ENCODE peak calls at places on chromosome 7, in ten cellular contexts. Y, S, C, X, R, J, P, V, U and O are unnamed samples.

GRCh38 chr7:46178685-46179084 is 257.6 kb upstream of the IGFBP3 start:
- DNase-seq in X (no peak), P (no peak), S (peak; percentile 53), Y (no peak), J (peak; percentile 71), R (no peak), V (no peak), U (no peak), C (no peak), O (peak; percentile 20)

GRCh38 chr7:92340016-92340415 is 94.2 kb downstream of the ANKIB1 start:
- DNase-seq in V (no peak), C (no peak), J (no peak), U (no peak), P (no peak), S (no peak), Y (no peak), R (no peak), X (no peak), O (no peak)

GRCh38 chr7:5694221-5694754 is 87.2 kb downstream of the RNF216 start:
- DNase-seq in J (no peak), P (no peak), V (no peak), R (no peak), S (peak; percentile 33), X (peak; percentile 88), Y (peak; percentile 88), C (no peak), U (no peak), O (peak; percentile 36)

GRCh38 chr7:101200862-101201599 is at the start of gene MOGAT3:
- DNase-seq in J (no peak), U (no peak), R (no peak), Y (no peak), C (no peak), P (no peak), S (no peak), V (peak; percentile 95), X (no peak), O (no peak)

GRCh38 chr7:29884399-29885272 is 78.3 kb downstream of the WIPF3 start:
- DNase-seq in R (no peak), U (no peak), P (no peak), J (no peak), C (no peak), Y (no peak), X (no peak), V (no peak), S (no peak), O (no peak)

GRCh38 chr7:22833113-22833512 is 10.5 kb upstream of the TOMM7 start:
- DNase-seq in P (no peak), Y (no peak), U (no peak), C (no peak), R (no peak), S (no peak), V (no peak), X (no peak), J (no peak), O (no peak)

GRCh38 chr7:127782550-127783266 is 130.7 kb downstream of the SND1 start:
- DNase-seq in Y (no peak), X (no peak), R (no peak), U (no peak), C (no peak), S (no peak), J (no peak), V (no peak), P (peak; percentile 68), O (no peak)

GRCh38 chr7:69652947-69653701 is 54.8 kb downstream of the AUTS2 start:
- DNase-seq in Y (no peak), V (no peak), J (no peak), U (no peak), R (no peak), S (no peak), C (no peak), X (no peak), P (no peak), O (no peak)

GRCh38 chr7:76294344-76295024 is 8.0 kb upstream of the HSPB1 start:
- DNase-seq in U (peak; percentile 95), Y (peak; percentile 99), J (peak; percentile 95), V (peak; percentile 98), R (peak; percentile 97), S (peak; percentile 95), P (no peak), X (peak; percentile 92), C (no peak), O (peak; percentile 97)

GRCh38 chr7:143205560-143206293 is 16.1 kb upstream of the TAS2R40 start:
- DNase-seq in Y (peak; percentile 67), V (peak; percentile 32), R (peak; percentile 23), X (no peak), J (no peak), C (no peak), S (peak; percentile 69), U (peak; percentile 31), P (peak; percentile 95), O (no peak)

GRCh38 chr7:112926018-112926417 is 135.8 kb upstream of the TMEM168 start:
- DNase-seq in V (no peak), C (no peak), R (no peak), X (no peak), U (no peak), S (no peak), Y (no peak), P (no peak), J (no peak), O (no peak)

GRCh38 chr7:101128040-101128834 is 1.3 kb downstream of the SERPINE1 start:
- DNase-seq in X (no peak), U (no peak), V (no peak), Y (no peak), J (peak; percentile 40), C (no peak), S (peak; percentile 72), R (no peak), P (no peak), O (no peak)

GRCh38 chr7:17696422-17696821 is 243.9 kb downstream of the SNX13 start:
- DNase-seq in Y (peak; percentile 81), V (no peak), U (peak; percentile 25), R (no peak), C (no peak), P (no peak), X (no peak), J (peak; percentile 100), S (peak; percentile 85), O (peak; percentile 99)

GRCh38 chr7:108875139-108875538 is 305.5 kb downstream of the DNAJB9 start:
- DNase-seq in R (no peak), Y (no peak), X (peak; percentile 4), S (no peak), V (no peak), U (no peak), P (no peak), C (no peak), J (peak; percentile 0), O (peak; percentile 56)

GRCh38 chr7:69799048-69799697 is 200.9 kb downstream of the AUTS2 start:
- DNase-seq in C (no peak), R (no peak), U (no peak), Y (no peak), S (no peak), V (no peak), P (no peak), J (no peak), X (no peak), O (no peak)

GRCh38 chr7:24971333-24972165 is 8.4 kb downstream of the OSBPL3 start:
- DNase-seq in X (peak; percentile 84), V (no peak), Y (no peak), U (no peak), P (no peak), C (no peak), S (peak; percentile 92), J (peak; percentile 94), R (no peak), O (peak; percentile 85)

GRCh38 chr7:143399151-143399550 is 9.5 kb downstream of the EPHA1 start:
- DNase-seq in P (no peak), U (no peak), Y (no peak), J (no peak), S (no peak), C (no peak), X (no peak), R (no peak), V (no peak), O (no peak)

GRCh38 chr7:135253851-135254815 is 20.5 kb downstream of the STRA8 start:
- DNase-seq in V (peak; percentile 60), X (peak; percentile 87), R (peak; percentile 65), S (peak; percentile 78), J (peak; percentile 70), U (peak; percentile 56), P (peak; percentile 17), C (no peak), Y (peak; percentile 88), O (peak; percentile 76)

GRCh38 chr7:157495177-157495553 is 158.4 kb downstream of the DNAJB6 start:
- DNase-seq in U (no peak), J (no peak), P (no peak), R (no peak), S (no peak), X (no peak), Y (no peak), V (no peak), C (no peak), O (no peak)

GRCh38 chr7:92296898-92297435 is 51.2 kb downstream of the ANKIB1 start:
- DNase-seq in Y (no peak), U (no peak), R (no peak), V (no peak), P (no peak), X (no peak), C (no peak), S (no peak), J (no peak), O (no peak)

GRCh38 chr7:102450242-102450641 is 14.4 kb downstream of the ALKBH4 start:
- DNase-seq in C (peak; percentile 53), Y (no peak), R (no peak), P (no peak), V (no peak), J (no peak), S (no peak), X (peak; percentile 25), U (no peak), O (peak; percentile 22)

GRCh38 chr7:103432713-103433112 is 13.3 kb downstream of the SLC26A5 start:
- DNase-seq in J (no peak), U (no peak), P (no peak), C (no peak), S (peak; percentile 48), V (no peak), Y (no peak), R (no peak), X (no peak), O (no peak)

GRCh38 chr7:51802698-51803097 is 486.1 kb upstream of the COBL start:
- DNase-seq in J (no peak), V (no peak), C (no peak), P (no peak), X (no peak), Y (no peak), S (no peak), R (no peak), U (no peak), O (no peak)

GRCh38 chr7:82444220-82445049 is 858 bp upstream of the CACNA2D1 start:
- DNase-seq in V (no peak), U (no peak), S (no peak), R (no peak), C (no peak), J (peak; percentile 40), Y (no peak), P (no peak), X (no peak), O (no peak)

GRCh38 chr7:131897016-131897789 is 340.8 kb upstream of the PODXL start:
- DNase-seq in Y (no peak), S (peak; percentile 100), R (no peak), J (peak; percentile 52), P (no peak), C (no peak), V (no peak), X (peak; percentile 43), U (no peak), O (peak; percentile 80)

GRCh38 chr7:35253680-35254495 is at the start of gene TBX20:
- DNase-seq in R (peak; percentile 69), X (peak; percentile 31), C (no peak), U (peak; percentile 86), P (no peak), Y (no peak), V (peak; percentile 48), S (peak; percentile 52), J (no peak), O (no peak)

GRCh38 chr7:16668978-16669377 is 23.0 kb downstream of the BZW2 start:
- DNase-seq in J (no peak), C (no peak), R (no peak), X (no peak), V (no peak), P (no peak), Y (no peak), S (no peak), U (no peak), O (no peak)

GRCh38 chr7:51133992-51134391 is 182.6 kb downstream of the COBL start:
- DNase-seq in V (no peak), X (peak; percentile 75), R (no peak), C (no peak), Y (no peak), U (no peak), J (no peak), P (no peak), S (no peak), O (no peak)